ENCODE peak calls at places on chromosome 12, in nine cellular contexts. One of them, this sample, is unnamed.

GRCh38 chr12:3033538-3033865 is 43.7 kb upstream of the TSPAN9 start:
- DNase-seq in CD4-positive, CD25-positive, alpha-beta regulatory T cell: no peak
- DNase-seq in right lobe of liver: peak; percentile 32
- DNase-seq in HAP-1: no peak
- DNase-seq in uterus: no peak
- DNase-seq in IMR-90: no peak
- DNase-seq in A673: no peak
- DNase-seq in Peyer's patch: no peak
- DNase-seq in tibial artery: no peak
- DNase-seq in this sample: no peak

GRCh38 chr12:52207895-52208294 is 16.1 kb upstream of the KRT80 start:
- DNase-seq in right lobe of liver: peak; percentile 57
- DNase-seq in A673: peak; percentile 24
- DNase-seq in IMR-90: peak; percentile 28
- DNase-seq in uterus: no peak
- DNase-seq in tibial artery: peak; percentile 57
- DNase-seq in HAP-1: no peak
- DNase-seq in CD4-positive, CD25-positive, alpha-beta regulatory T cell: no peak
- DNase-seq in Peyer's patch: no peak
- DNase-seq in this sample: peak; percentile 67

GRCh38 chr12:112386726-112387125 is 4.5 kb upstream of the HECTD4 start:
- DNase-seq in A673: peak; percentile 36
- DNase-seq in uterus: peak; percentile 29
- DNase-seq in right lobe of liver: no peak
- DNase-seq in tibial artery: peak; percentile 23
- DNase-seq in IMR-90: peak; percentile 84
- DNase-seq in Peyer's patch: peak; percentile 45
- DNase-seq in CD4-positive, CD25-positive, alpha-beta regulatory T cell: no peak
- DNase-seq in HAP-1: no peak
- DNase-seq in this sample: no peak

GRCh38 chr12:28290262-28290661 is 100.0 kb downstream of the CCDC91 start:
- DNase-seq in HAP-1: no peak
- DNase-seq in right lobe of liver: no peak
- DNase-seq in Peyer's patch: no peak
- DNase-seq in CD4-positive, CD25-positive, alpha-beta regulatory T cell: no peak
- DNase-seq in A673: no peak
- DNase-seq in uterus: no peak
- DNase-seq in IMR-90: no peak
- DNase-seq in tibial artery: no peak
- DNase-seq in this sample: no peak

GRCh38 chr12:1566449-1567135 is 27.8 kb downstream of the FBXL14 start:
- DNase-seq in Peyer's patch: no peak
- DNase-seq in A673: no peak
- DNase-seq in IMR-90: no peak
- DNase-seq in HAP-1: no peak
- DNase-seq in uterus: no peak
- DNase-seq in right lobe of liver: no peak
- DNase-seq in CD4-positive, CD25-positive, alpha-beta regulatory T cell: no peak
- DNase-seq in tibial artery: no peak
- DNase-seq in this sample: no peak

GRCh38 chr12:68177562-68177961 is 18.0 kb upstream of the IFNG start:
- DNase-seq in Peyer's patch: no peak
- DNase-seq in A673: no peak
- DNase-seq in uterus: no peak
- DNase-seq in HAP-1: no peak
- DNase-seq in right lobe of liver: no peak
- DNase-seq in tibial artery: no peak
- DNase-seq in IMR-90: no peak
- DNase-seq in CD4-positive, CD25-positive, alpha-beta regulatory T cell: no peak
- DNase-seq in this sample: no peak

GRCh38 chr12:76192416-76192815 is 107.9 kb upstream of the NAP1L1 start:
- DNase-seq in uterus: no peak
- DNase-seq in Peyer's patch: no peak
- DNase-seq in CD4-positive, CD25-positive, alpha-beta regulatory T cell: no peak
- DNase-seq in IMR-90: no peak
- DNase-seq in A673: no peak
- DNase-seq in right lobe of liver: no peak
- DNase-seq in HAP-1: no peak
- DNase-seq in tibial artery: no peak
- DNase-seq in this sample: no peak

GRCh38 chr12:27193106-27193505 is 51.0 kb upstream of the STK38L start:
- DNase-seq in CD4-positive, CD25-positive, alpha-beta regulatory T cell: no peak
- DNase-seq in HAP-1: no peak
- DNase-seq in IMR-90: peak; percentile 94
- DNase-seq in right lobe of liver: no peak
- DNase-seq in Peyer's patch: no peak
- DNase-seq in A673: no peak
- DNase-seq in tibial artery: no peak
- DNase-seq in uterus: no peak
- DNase-seq in this sample: no peak

GRCh38 chr12:5085896-5086295 is 42.2 kb downstream of the KCNA5 start:
- DNase-seq in HAP-1: no peak
- DNase-seq in right lobe of liver: no peak
- DNase-seq in CD4-positive, CD25-positive, alpha-beta regulatory T cell: no peak
- DNase-seq in tibial artery: no peak
- DNase-seq in A673: peak; percentile 5
- DNase-seq in uterus: no peak
- DNase-seq in IMR-90: peak; percentile 97
- DNase-seq in Peyer's patch: no peak
- DNase-seq in this sample: no peak

GRCh38 chr12:5189173-5189572 is 145.5 kb downstream of the KCNA5 start:
- DNase-seq in CD4-positive, CD25-positive, alpha-beta regulatory T cell: no peak
- DNase-seq in uterus: no peak
- DNase-seq in HAP-1: no peak
- DNase-seq in IMR-90: no peak
- DNase-seq in A673: no peak
- DNase-seq in tibial artery: no peak
- DNase-seq in Peyer's patch: no peak
- DNase-seq in right lobe of liver: no peak
- DNase-seq in this sample: no peak

DNA sequence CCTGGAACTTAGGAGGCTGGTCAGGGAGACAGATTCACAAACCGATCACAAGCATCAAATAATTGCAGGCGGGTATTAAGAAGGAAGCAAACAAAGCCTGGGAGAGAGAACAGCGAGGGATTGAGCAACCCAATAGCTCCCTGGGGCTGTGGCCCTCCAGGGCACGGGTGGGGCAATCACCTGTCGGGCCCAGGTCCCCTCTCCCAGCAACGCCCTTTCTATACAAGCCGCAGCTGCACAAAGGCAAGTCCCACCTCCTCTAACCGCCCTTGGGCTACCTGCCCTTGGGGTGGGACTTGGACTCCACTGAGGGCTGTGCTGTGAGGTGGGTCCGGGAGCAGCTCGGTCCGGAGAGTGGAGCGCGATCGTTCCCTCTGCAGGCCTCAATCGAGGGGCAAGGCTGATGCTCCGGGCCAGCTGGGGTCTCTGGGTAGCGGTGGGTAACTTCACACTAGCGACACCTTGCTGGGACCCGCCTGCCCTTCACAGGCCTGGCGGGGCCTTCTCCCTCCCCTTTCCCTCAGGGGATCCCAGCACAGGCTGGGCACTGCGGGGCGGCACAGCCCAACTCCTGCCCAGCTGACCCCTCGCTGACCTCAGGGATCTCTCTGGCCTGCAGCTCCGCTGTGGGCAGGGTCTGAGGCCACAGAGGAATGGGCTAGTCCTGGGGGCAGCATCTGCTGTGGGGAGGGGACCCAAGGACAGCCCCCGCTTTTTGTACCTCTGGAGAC is 8.0 kb downstream of the PHB2 start:
- DNase-seq in HAP-1: no peak
- DNase-seq in Peyer's patch: peak; percentile 85
- DNase-seq in right lobe of liver: peak; percentile 47
- DNase-seq in tibial artery: no peak
- DNase-seq in IMR-90: no peak
- DNase-seq in A673: no peak
- DNase-seq in uterus: no peak
- DNase-seq in CD4-positive, CD25-positive, alpha-beta regulatory T cell: no peak
- DNase-seq in this sample: peak; percentile 87
- H3K4me1 ChIP-seq in HAP-1: peaks cover 19% of the 10 kb centered on the region
- H3K4me1 ChIP-seq in Peyer's patch: peaks cover 47% of the 10 kb centered on the region
- H3K4me1 ChIP-seq in right lobe of liver: peaks cover 2% of the 10 kb centered on the region
- H3K4me1 ChIP-seq in tibial artery: peaks cover 10% of the 10 kb centered on the region
- H3K4me1 ChIP-seq in IMR-90: peaks cover 5% of the 10 kb centered on the region
- H3K4me1 ChIP-seq in A673: peaks cover 44% of the 10 kb centered on the region
- H3K4me1 ChIP-seq in uterus: peaks cover 3% of the 10 kb centered on the region
- H3K4me1 ChIP-seq in CD4-positive, CD25-positive, alpha-beta regulatory T cell: peaks cover 63% of the 10 kb centered on the region
- H3K4me1 ChIP-seq in this sample: peaks cover 71% of the 10 kb centered on the region

GRCh38 chr12:65878540-65878939 is 54.3 kb downstream of the HMGA2 start:
- DNase-seq in CD4-positive, CD25-positive, alpha-beta regulatory T cell: no peak
- DNase-seq in Peyer's patch: no peak
- DNase-seq in uterus: no peak
- DNase-seq in HAP-1: peak; percentile 44
- DNase-seq in A673: no peak
- DNase-seq in right lobe of liver: no peak
- DNase-seq in tibial artery: no peak
- DNase-seq in IMR-90: no peak
- DNase-seq in this sample: no peak
- H3K4me1 ChIP-seq in CD4-positive, CD25-positive, alpha-beta regulatory T cell: no peaks in the 10 kb centered on the region
- H3K4me1 ChIP-seq in Peyer's patch: no peaks in the 10 kb centered on the region
- H3K4me1 ChIP-seq in uterus: no peaks in the 10 kb centered on the region
- H3K4me1 ChIP-seq in HAP-1: peaks cover 59% of the 10 kb centered on the region
- H3K4me1 ChIP-seq in A673: peaks cover 66% of the 10 kb centered on the region
- H3K4me1 ChIP-seq in right lobe of liver: no peaks in the 10 kb centered on the region
- H3K4me1 ChIP-seq in tibial artery: peaks cover 6% of the 10 kb centered on the region
- H3K4me1 ChIP-seq in IMR-90: peaks cover 31% of the 10 kb centered on the region
- H3K4me1 ChIP-seq in this sample: peaks cover 15% of the 10 kb centered on the region

GRCh38 chr12:57803317-57803893 is 15.1 kb downstream of the AVIL start:
- DNase-seq in HAP-1: peak; percentile 42
- DNase-seq in uterus: peak; percentile 45
- DNase-seq in Peyer's patch: peak; percentile 56
- DNase-seq in tibial artery: no peak
- DNase-seq in right lobe of liver: no peak
- DNase-seq in IMR-90: peak; percentile 42
- DNase-seq in CD4-positive, CD25-positive, alpha-beta regulatory T cell: no peak
- DNase-seq in A673: peak; percentile 66
- DNase-seq in this sample: no peak

GRCh38 chr12:57809425-57809824 is 9.1 kb downstream of the AVIL start:
- DNase-seq in IMR-90: no peak
- DNase-seq in Peyer's patch: peak; percentile 3
- DNase-seq in right lobe of liver: no peak
- DNase-seq in uterus: no peak
- DNase-seq in CD4-positive, CD25-positive, alpha-beta regulatory T cell: no peak
- DNase-seq in HAP-1: no peak
- DNase-seq in A673: no peak
- DNase-seq in tibial artery: no peak
- DNase-seq in this sample: no peak

GRCh38 chr12:57807285-57807684 is 11.2 kb downstream of the AVIL start:
- DNase-seq in IMR-90: no peak
- DNase-seq in CD4-positive, CD25-positive, alpha-beta regulatory T cell: no peak
- DNase-seq in tibial artery: no peak
- DNase-seq in right lobe of liver: no peak
- DNase-seq in Peyer's patch: no peak
- DNase-seq in A673: no peak
- DNase-seq in uterus: no peak
- DNase-seq in HAP-1: no peak
- DNase-seq in this sample: no peak

GRCh38 chr12:57808351-57808750 is 10.2 kb downstream of the AVIL start:
- DNase-seq in Peyer's patch: no peak
- DNase-seq in right lobe of liver: no peak
- DNase-seq in IMR-90: no peak
- DNase-seq in A673: no peak
- DNase-seq in tibial artery: no peak
- DNase-seq in CD4-positive, CD25-positive, alpha-beta regulatory T cell: no peak
- DNase-seq in HAP-1: no peak
- DNase-seq in uterus: no peak
- DNase-seq in this sample: no peak

GRCh38 chr12:57806677-57807076 is 11.9 kb downstream of the AVIL start:
- DNase-seq in right lobe of liver: no peak
- DNase-seq in uterus: no peak
- DNase-seq in HAP-1: no peak
- DNase-seq in A673: no peak
- DNase-seq in Peyer's patch: no peak
- DNase-seq in IMR-90: no peak
- DNase-seq in tibial artery: no peak
- DNase-seq in CD4-positive, CD25-positive, alpha-beta regulatory T cell: no peak
- DNase-seq in this sample: no peak
- H3K4me1 ChIP-seq in right lobe of liver: no peaks in the 10 kb centered on the region
- H3K4me1 ChIP-seq in uterus: no peaks in the 10 kb centered on the region
- H3K4me1 ChIP-seq in HAP-1: no peaks in the 10 kb centered on the region
- H3K4me1 ChIP-seq in A673: no peaks in the 10 kb centered on the region
- H3K4me1 ChIP-seq in Peyer's patch: no peaks in the 10 kb centered on the region
- H3K4me1 ChIP-seq in IMR-90: peaks cover 3% of the 10 kb centered on the region
- H3K4me1 ChIP-seq in tibial artery: peaks cover 3% of the 10 kb centered on the region
- H3K4me1 ChIP-seq in CD4-positive, CD25-positive, alpha-beta regulatory T cell: no peaks in the 10 kb centered on the region
- H3K4me1 ChIP-seq in this sample: peaks cover 6% of the 10 kb centered on the region

GRCh38 chr12:116045158-116045557 is 232.3 kb downstream of the MED13L start:
- DNase-seq in CD4-positive, CD25-positive, alpha-beta regulatory T cell: no peak
- DNase-seq in uterus: no peak
- DNase-seq in right lobe of liver: no peak
- DNase-seq in HAP-1: no peak
- DNase-seq in tibial artery: no peak
- DNase-seq in Peyer's patch: no peak
- DNase-seq in A673: peak; percentile 34
- DNase-seq in IMR-90: no peak
- DNase-seq in this sample: no peak
- H3K4me1 ChIP-seq in CD4-positive, CD25-positive, alpha-beta regulatory T cell: no peaks in the 10 kb centered on the region
- H3K4me1 ChIP-seq in uterus: no peaks in the 10 kb centered on the region
- H3K4me1 ChIP-seq in right lobe of liver: no peaks in the 10 kb centered on the region
- H3K4me1 ChIP-seq in HAP-1: peaks cover 11% of the 10 kb centered on the region
- H3K4me1 ChIP-seq in tibial artery: peaks cover 13% of the 10 kb centered on the region
- H3K4me1 ChIP-seq in Peyer's patch: no peaks in the 10 kb centered on the region
- H3K4me1 ChIP-seq in A673: peaks cover 42% of the 10 kb centered on the region
- H3K4me1 ChIP-seq in IMR-90: peaks cover 2% of the 10 kb centered on the region
- H3K4me1 ChIP-seq in this sample: peaks cover 36% of the 10 kb centered on the region

DNA sequence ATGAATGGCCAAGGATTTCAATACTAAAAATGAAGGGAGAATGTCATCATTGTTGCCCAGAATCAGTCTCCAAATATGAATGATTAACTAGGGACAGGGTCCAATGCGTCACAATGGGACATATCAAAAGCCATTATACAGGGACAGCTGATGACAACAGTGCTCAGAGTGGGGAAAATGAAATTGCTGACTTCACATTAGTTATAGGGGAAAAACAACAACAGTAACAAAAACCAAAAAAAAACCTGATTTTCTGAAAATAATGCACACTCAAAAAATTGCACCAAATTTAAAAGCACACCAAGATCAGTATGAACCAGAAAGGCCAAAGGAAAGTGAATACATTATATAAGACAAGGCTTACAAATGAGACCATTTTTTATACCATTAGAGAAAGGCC is 353.2 kb upstream of the SOX5 start:
- DNase-seq in tibial artery: no peak
- DNase-seq in A673: no peak
- DNase-seq in right lobe of liver: no peak
- DNase-seq in HAP-1: no peak
- DNase-seq in CD4-positive, CD25-positive, alpha-beta regulatory T cell: no peak
- DNase-seq in uterus: no peak
- DNase-seq in IMR-90: no peak
- DNase-seq in Peyer's patch: no peak
- DNase-seq in this sample: no peak
- H3K4me1 ChIP-seq in tibial artery: no peaks in the 10 kb centered on the region
- H3K4me1 ChIP-seq in A673: peaks cover 42% of the 10 kb centered on the region
- H3K4me1 ChIP-seq in right lobe of liver: no peaks in the 10 kb centered on the region
- H3K4me1 ChIP-seq in HAP-1: no peaks in the 10 kb centered on the region
- H3K4me1 ChIP-seq in CD4-positive, CD25-positive, alpha-beta regulatory T cell: no peaks in the 10 kb centered on the region
- H3K4me1 ChIP-seq in uterus: no peaks in the 10 kb centered on the region
- H3K4me1 ChIP-seq in IMR-90: no peaks in the 10 kb centered on the region
- H3K4me1 ChIP-seq in Peyer's patch: no peaks in the 10 kb centered on the region
- H3K4me1 ChIP-seq in this sample: no peaks in the 10 kb centered on the region

GRCh38 chr12:366820-367219 is 22.3 kb downstream of the KDM5A start:
- DNase-seq in tibial artery: no peak
- DNase-seq in A673: no peak
- DNase-seq in HAP-1: no peak
- DNase-seq in CD4-positive, CD25-positive, alpha-beta regulatory T cell: no peak
- DNase-seq in Peyer's patch: no peak
- DNase-seq in IMR-90: no peak
- DNase-seq in uterus: no peak
- DNase-seq in right lobe of liver: no peak
- DNase-seq in this sample: no peak
- H3K4me1 ChIP-seq in tibial artery: no peaks in the 10 kb centered on the region
- H3K4me1 ChIP-seq in A673: no peaks in the 10 kb centered on the region
- H3K4me1 ChIP-seq in HAP-1: no peaks in the 10 kb centered on the region
- H3K4me1 ChIP-seq in CD4-positive, CD25-positive, alpha-beta regulatory T cell: no peaks in the 10 kb centered on the region
- H3K4me1 ChIP-seq in Peyer's patch: no peaks in the 10 kb centered on the region
- H3K4me1 ChIP-seq in IMR-90: no peaks in the 10 kb centered on the region
- H3K4me1 ChIP-seq in uterus: no peaks in the 10 kb centered on the region
- H3K4me1 ChIP-seq in right lobe of liver: no peaks in the 10 kb centered on the region
- H3K4me1 ChIP-seq in this sample: no peaks in the 10 kb centered on the region

This sample was measured in lower lobe of right lung.